ENCODE peak calls at places on chromosomes 2 and 18, in nine cellular contexts. E, Y, O, C, K, Q, P, D and R are unnamed samples.

GRCh38 chr2:204705243-204705971 is 160.1 kb downstream of the PARD3B start:
- DNase-seq in E (no peak), Y (no peak), O (no peak), C (no peak), K (no peak), Q (no peak), P (peak; percentile 52), D (no peak), R (no peak)

GRCh38 chr2:120641366-120641771 is 94.3 kb upstream of the GLI2 start:
- DNase-seq in E (no peak), Y (peak; percentile 4), O (no peak), C (no peak), K (no peak), Q (no peak), P (no peak), D (no peak), R (no peak)

GRCh38 chr2:221347471-221347870 is 224.6 kb downstream of the EPHA4 start:
- DNase-seq in E (no peak), Y (no peak), O (no peak), C (no peak), K (no peak), Q (no peak), P (no peak), D (no peak), R (no peak)

GRCh38 chr2:8402222-8402621 is 279.6 kb upstream of the ID2 start:
- DNase-seq in E (no peak), Y (no peak), O (peak; percentile 35), C (no peak), K (no peak), Q (no peak), P (no peak), D (no peak), R (no peak)

GRCh38 chr18:24678113-24678512 is 217.7 kb downstream of the HRH4 start:
- DNase-seq in E (no peak), Y (no peak), O (no peak), C (no peak), K (no peak), Q (no peak), P (no peak), D (no peak), R (no peak)

GRCh38 chr2:220962556-220962955 is 609.5 kb downstream of the EPHA4 start:
- DNase-seq in E (no peak), Y (no peak), O (no peak), C (no peak), K (no peak), Q (no peak), P (no peak), D (no peak), R (no peak)

GRCh38 chr2:217329023-217329431 is 469.2 kb upstream of the TNP1 start:
- DNase-seq in E (no peak), Y (no peak), O (no peak), C (no peak), K (no peak), Q (no peak), P (no peak), D (no peak), R (no peak)

GRCh38 chr2:216698895-216699294 is 3.5 kb upstream of the IGFBP5 start:
- DNase-seq in E (no peak), Y (peak; percentile 63), O (no peak), C (no peak), K (no peak), Q (no peak), P (no peak), D (peak; percentile 31), R (no peak)

GRCh38 chr2:236333417-236334121 is 69.4 kb upstream of the ASB18 start:
- DNase-seq in E (no peak), Y (no peak), O (no peak), C (no peak), K (no peak), Q (no peak), P (no peak), D (no peak), R (no peak)

GRCh38 chr18:35695803-35696202 is 114.3 kb downstream of the GALNT1 start:
- DNase-seq in E (peak; percentile 32), Y (no peak), O (no peak), C (no peak), K (peak; percentile 82), Q (no peak), P (no peak), D (no peak), R (no peak)

GRCh38 chr2:231648579-231649174 is 56.0 kb downstream of the TEX44 start:
- DNase-seq in E (no peak), Y (peak; percentile 83), O (peak; percentile 89), C (no peak), K (peak; percentile 89), Q (peak; percentile 85), P (peak; percentile 92), D (no peak), R (peak; percentile 56)

GRCh38 chr2:145137211-145137610 is 617.3 kb upstream of the ZEB2 start:
- DNase-seq in E (no peak), Y (no peak), O (no peak), C (no peak), K (no peak), Q (no peak), P (no peak), D (no peak), R (no peak)

GRCh38 chr18:46756172-46756558 is 688 bp downstream of the ST8SIA5 start:
- DNase-seq in E (no peak), Y (no peak), O (no peak), C (no peak), K (no peak), Q (no peak), P (no peak), D (no peak), R (no peak)

GRCh38 chr2:232876071-232876977 is 6.3 kb downstream of the SNORC start:
- DNase-seq in E (peak; percentile 13), Y (peak; percentile 36), O (peak; percentile 59), C (no peak), K (peak; percentile 44), Q (no peak), P (no peak), D (no peak), R (no peak)

GRCh38 chr18:45588831-45589558 is 26.3 kb upstream of the SLC14A2 start:
- DNase-seq in E (no peak), Y (no peak), O (no peak), C (no peak), K (no peak), Q (no peak), P (no peak), D (no peak), R (no peak)

GRCh38 chr2:151071382-151071781 is 190.3 kb downstream of the RBM43 start:
- DNase-seq in E (no peak), Y (no peak), O (no peak), C (peak; percentile 9), K (no peak), Q (no peak), P (no peak), D (no peak), R (no peak)

GRCh38 chr2:98799375-98800329 is 68.7 kb upstream of the MGAT4A start:
- DNase-seq in E (no peak), Y (no peak), O (no peak), C (no peak), K (no peak), Q (no peak), P (no peak), D (no peak), R (no peak)

GRCh38 chr2:172430671-172431070 is 3.3 kb downstream of the ITGA6 start:
- DNase-seq in E (no peak), Y (no peak), O (no peak), C (no peak), K (no peak), Q (no peak), P (no peak), D (peak; percentile 19), R (no peak)

GRCh38 chr18:74942319-74942910 is 266.5 kb downstream of the PTGR3 start:
- DNase-seq in E (no peak), Y (no peak), O (no peak), C (no peak), K (no peak), Q (no peak), P (no peak), D (no peak), R (no peak)

GRCh38 chr18:8389391-8390340 is 219.6 kb upstream of the RAB12 start:
- DNase-seq in E (peak; percentile 60), Y (peak; percentile 76), O (peak; percentile 69), C (peak; percentile 66), K (peak; percentile 78), Q (no peak), P (peak; percentile 70), D (peak; percentile 71), R (peak; percentile 80)

GRCh38 chr2:185771396-185771795 is 32.8 kb downstream of the FSIP2 start:
- DNase-seq in E (no peak), Y (no peak), O (no peak), C (no peak), K (no peak), Q (no peak), P (no peak), D (no peak), R (no peak)
- TF ChIP-seq EP300 in E (no peak), Y (no peak), O (no peak), C (no peak), K (no peak), Q (no peak), P (no peak), D (no peak), R (no peak)

GRCh38 chr2:3430211-3430610 is 50.7 kb downstream of the TRAPPC12 start:
- DNase-seq in E (no peak), Y (no peak), O (no peak), C (no peak), K (no peak), Q (no peak), P (no peak), D (no peak), R (no peak)
- H3K36me3 ChIP-seq in E (peaks cover 5% of the 10 kb centered on the region), Y (peaks cover 88% of the 10 kb centered on the region), O (no peaks in the 10 kb centered on the region), C (peaks cover 3% of the 10 kb centered on the region), K (peaks cover 87% of the 10 kb centered on the region), Q (peaks cover 82% of the 10 kb centered on the region), P (no peaks in the 10 kb centered on the region), D (peaks cover 79% of the 10 kb centered on the region), R (no peaks in the 10 kb centered on the region)

GRCh38 chr2:85326946-85327756 is 638 bp downstream of the TGOLN2 start:
- DNase-seq in E (no peak), Y (peak; percentile 80), O (peak; percentile 62), C (no peak), K (peak; percentile 50), Q (peak; percentile 76), P (peak; percentile 59), D (no peak), R (peak; percentile 46)
- TF ChIP-seq EP300 in E (no peak), Y (no peak), O (no peak), C (no peak), K (no peak), Q (no peak), P (no peak), D (no peak), R (no peak)

DNA sequence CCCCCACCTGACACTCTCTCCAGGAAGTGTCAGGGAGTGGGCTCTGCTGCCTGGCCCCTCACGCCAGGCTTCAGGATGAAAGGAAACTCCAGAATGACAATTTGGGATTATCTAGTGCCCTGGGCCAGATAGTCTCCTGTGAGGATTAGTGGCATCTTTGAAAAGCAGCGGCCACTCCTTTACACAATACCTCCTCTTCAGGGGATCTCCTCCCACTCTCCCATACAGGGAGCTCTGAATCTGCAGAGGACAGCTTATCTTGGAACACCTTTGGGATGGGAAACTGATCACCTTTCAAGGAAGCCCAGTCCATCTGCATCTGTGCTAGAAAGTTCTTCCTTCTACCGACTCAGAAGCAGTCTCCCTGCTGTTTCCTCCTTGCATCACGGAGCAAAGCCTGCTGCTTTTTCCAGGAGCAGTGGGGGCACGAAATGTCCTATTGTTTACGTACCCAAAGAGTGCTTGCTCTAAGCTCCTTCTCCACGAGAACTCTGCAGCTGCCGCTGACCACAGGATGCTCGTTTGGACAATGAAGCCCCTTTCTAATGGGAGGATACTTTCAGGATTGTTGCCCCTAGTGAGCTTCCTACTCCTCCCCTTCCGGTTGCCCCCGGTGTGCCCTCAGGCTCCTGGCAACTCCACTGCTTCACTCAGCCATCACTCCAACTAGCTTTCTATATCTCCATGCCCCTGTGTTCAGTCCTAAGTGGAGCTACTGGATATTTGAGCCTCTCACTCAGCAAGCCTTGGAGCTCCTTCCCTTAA is 31.5 kb downstream of the SIX3 start:
- DNase-seq in E (no peak), Y (no peak), O (no peak), C (no peak), K (no peak), Q (peak; percentile 26), P (no peak), D (no peak), R (no peak)
- H3K36me3 ChIP-seq in E (no peaks in the 10 kb centered on the region), Y (no peaks in the 10 kb centered on the region), O (no peaks in the 10 kb centered on the region), C (no peaks in the 10 kb centered on the region), K (no peaks in the 10 kb centered on the region), Q (no peaks in the 10 kb centered on the region), P (no peaks in the 10 kb centered on the region), D (no peaks in the 10 kb centered on the region), R (no peaks in the 10 kb centered on the region)